ENCODE peak calls at places on chromosomes 5 and 9, in five cellular contexts. R, F, U, T and B are unnamed samples.

GRCh38 chr9:130232899-130233586 is 32.5 kb upstream of the HMCN2 start:
- DNase-seq in F (no peak), T (no peak), R (no peak), U (no peak), B (no peak)

GRCh38 chr9:89467278-89467625 is 30.7 kb downstream of the SEMA4D start:
- DNase-seq in T (no peak), F (no peak), U (no peak), R (no peak), B (no peak)

GRCh38 chr9:110015759-110016158 is 192.2 kb downstream of the C9orf152 start:
- DNase-seq in R (peak; percentile 59), U (no peak), T (peak; percentile 63), F (no peak), B (peak; percentile 15)

GRCh38 chr5:112012112-112012511 is 255.1 kb upstream of the NREP start:
- DNase-seq in R (peak; percentile 55), F (no peak), U (no peak), T (no peak), B (peak; percentile 78)

GRCh38 chr5:94241288-94241651 is 377.1 kb downstream of the KIAA0825 start:
- DNase-seq in F (no peak), T (peak; percentile 24), U (no peak), R (peak; percentile 5), B (peak; percentile 50)

GRCh38 chr9:97504381-97505216 is 3.1 kb downstream of the TMOD1 start:
- DNase-seq in F (no peak), T (no peak), U (no peak), R (no peak), B (no peak)

GRCh38 chr9:125638646-125639045 is 68.4 kb downstream of the MAPKAP1 start:
- DNase-seq in T (no peak), F (no peak), U (no peak), R (no peak), B (no peak)

GRCh38 chr9:129406278-129407225 is 214.3 kb downstream of the C9orf50 start:
- DNase-seq in U (peak; percentile 91), F (peak; percentile 78), T (no peak), R (no peak), B (no peak)

GRCh38 chr5:122141751-122142150 is 12.4 kb downstream of the ZNF474 start:
- DNase-seq in F (no peak), R (no peak), T (no peak), U (no peak), B (no peak)

GRCh38 chr5:170252710-170253350 is 20.0 kb downstream of the C5orf58 start:
- DNase-seq in R (no peak), U (no peak), F (no peak), T (peak; percentile 40), B (peak; percentile 58)

GRCh38 chr5:174482549-174482948 is 241.8 kb upstream of the MSX2 start:
- DNase-seq in U (no peak), R (no peak), T (no peak), F (no peak), B (no peak)

GRCh38 chr5:96483878-96484277 is 50.8 kb upstream of the PCSK1 start:
- DNase-seq in T (no peak), F (no peak), U (no peak), R (peak; percentile 67), B (peak; percentile 24)

GRCh38 chr5:137310051-137310730 is 188.9 kb downstream of the SPOCK1 start:
- DNase-seq in F (no peak), U (no peak), T (peak; percentile 86), R (peak; percentile 91), B (peak; percentile 96)

GRCh38 chr5:178150977-178151734 is 2.5 kb downstream of the NHP2 start:
- DNase-seq in F (peak; percentile 21), U (no peak), T (no peak), R (no peak), B (peak; percentile 16)

GRCh38 chr9:126326228-126327015 is at the start of gene MVB12B:
- DNase-seq in F (peak; percentile 46), U (peak; percentile 73), R (peak; percentile 40), T (peak; percentile 6), B (peak; percentile 77)

GRCh38 chr5:53019320-53019719 is 30.2 kb downstream of the ITGA2 start:
- DNase-seq in F (no peak), R (peak; percentile 75), U (no peak), T (peak; percentile 86), B (peak; percentile 66)

GRCh38 chr9:94799578-94800264 is 73.2 kb downstream of the AOPEP start:
- DNase-seq in T (no peak), U (no peak), R (peak; percentile 79), F (no peak), B (peak; percentile 75)

GRCh38 chr5:138032028-138032571 is 779 bp downstream of the FAM13B start:
- DNase-seq in F (peak; percentile 73), T (peak; percentile 45), R (peak; percentile 58), U (no peak), B (peak; percentile 65)

GRCh38 chr5:131496400-131496713 is 138.7 kb downstream of the RAPGEF6 start:
- DNase-seq in U (no peak), T (no peak), R (no peak), F (no peak), B (no peak)

GRCh38 chr9:25861416-25861815 is 183.2 kb upstream of the TUSC1 start:
- DNase-seq in R (peak; percentile 0), F (no peak), T (no peak), U (no peak), B (peak; percentile 87)

GRCh38 chr5:146365618-146366017 is 27.0 kb downstream of the POU4F3 start:
- DNase-seq in R (no peak), T (no peak), F (no peak), U (no peak), B (no peak)

GRCh38 chr5:90696148-90696547 is 137.6 kb downstream of the ADGRV1 start:
- DNase-seq in U (no peak), T (no peak), F (no peak), R (no peak), B (no peak)

GRCh38 chr9:37968228-37968672 is 64.3 kb upstream of the SLC25A51 start:
- DNase-seq in R (peak; percentile 61), T (peak; percentile 68), F (no peak), U (peak; percentile 47), B (peak; percentile 61)

GRCh38 chr5:138543730-138544104 is 681 bp upstream of the ETF1 start:
- DNase-seq in U (no peak), F (no peak), R (no peak), T (no peak), B (peak; percentile 88)

GRCh38 chr5:59793000-59793399 is 100.5 kb downstream of the PDE4D start:
- DNase-seq in U (no peak), R (peak; percentile 94), F (no peak), T (peak; percentile 87), B (peak; percentile 84)

GRCh38 chr5:161412792-161413191 is 133.7 kb downstream of the GABRB2 start:
- DNase-seq in R (no peak), U (no peak), T (no peak), F (no peak), B (no peak)

DNA sequence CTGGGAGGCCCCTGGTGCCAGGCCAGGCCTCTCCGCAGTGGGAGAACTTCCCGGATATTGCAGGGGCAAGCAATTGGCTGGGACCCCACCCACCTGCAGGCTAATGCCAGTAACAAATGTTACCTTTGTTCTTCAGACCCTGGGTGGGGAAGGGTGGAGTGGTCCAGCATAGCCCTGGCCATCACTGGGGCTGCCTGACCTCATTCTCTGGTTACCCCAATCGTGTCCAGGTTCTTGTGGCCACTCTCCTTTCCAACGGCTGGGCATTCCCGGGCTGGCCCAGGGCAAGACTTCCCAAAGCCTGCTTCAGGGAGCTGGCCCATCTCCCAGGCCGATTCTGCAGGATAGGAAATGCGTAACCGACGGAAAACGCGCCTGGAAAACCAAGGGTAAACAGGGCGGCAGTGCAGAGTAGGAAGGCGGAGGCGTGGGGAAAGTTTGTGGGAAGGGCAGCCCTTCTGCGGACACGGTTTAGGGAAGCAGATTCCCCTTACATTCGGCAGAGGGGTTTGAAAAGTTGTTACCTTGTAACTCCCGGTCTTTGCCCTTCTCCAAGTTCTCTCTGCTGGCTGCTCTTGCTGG is 3.6 kb downstream of the NRARP start:
- DNase-seq in T (no peak), R (peak; percentile 61), U (peak; percentile 79), F (no peak), B (no peak)
- H3K4me3 ChIP-seq in T (no peak overlapping the region), R (no peak overlapping the region), U (peak overlapping the region; percentile 4), F (peak overlapping the region; percentile 0), B (no peak overlapping the region)

DNA sequence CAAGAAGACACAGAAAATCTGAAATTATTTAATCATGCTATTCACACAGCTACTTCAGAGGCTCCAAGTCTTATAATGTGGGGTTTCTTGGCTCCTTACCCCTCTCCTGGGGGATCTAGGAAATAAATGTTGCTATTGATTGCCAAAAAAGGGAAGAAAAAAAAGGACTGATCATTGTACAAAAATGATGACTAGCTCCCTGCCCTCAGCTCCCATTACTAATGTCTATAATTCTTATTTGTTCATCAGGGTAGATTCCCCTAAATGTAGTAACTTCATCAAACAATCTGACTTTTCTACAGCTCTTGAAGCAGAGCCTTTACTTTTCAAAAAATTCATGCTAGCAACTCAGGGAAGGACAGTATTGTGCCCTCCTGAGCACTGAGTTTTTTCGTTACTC is 3.3 kb upstream of the SMC5 start:
- DNase-seq in T (no peak), F (no peak), R (no peak), U (no peak), B (peak; percentile 40)
- H3K4me3 ChIP-seq in T (peak overlapping the region; percentile 51), F (peak overlapping the region; percentile 2), R (no peak overlapping the region), U (no peak overlapping the region), B (peak overlapping the region; percentile 57)

DNA sequence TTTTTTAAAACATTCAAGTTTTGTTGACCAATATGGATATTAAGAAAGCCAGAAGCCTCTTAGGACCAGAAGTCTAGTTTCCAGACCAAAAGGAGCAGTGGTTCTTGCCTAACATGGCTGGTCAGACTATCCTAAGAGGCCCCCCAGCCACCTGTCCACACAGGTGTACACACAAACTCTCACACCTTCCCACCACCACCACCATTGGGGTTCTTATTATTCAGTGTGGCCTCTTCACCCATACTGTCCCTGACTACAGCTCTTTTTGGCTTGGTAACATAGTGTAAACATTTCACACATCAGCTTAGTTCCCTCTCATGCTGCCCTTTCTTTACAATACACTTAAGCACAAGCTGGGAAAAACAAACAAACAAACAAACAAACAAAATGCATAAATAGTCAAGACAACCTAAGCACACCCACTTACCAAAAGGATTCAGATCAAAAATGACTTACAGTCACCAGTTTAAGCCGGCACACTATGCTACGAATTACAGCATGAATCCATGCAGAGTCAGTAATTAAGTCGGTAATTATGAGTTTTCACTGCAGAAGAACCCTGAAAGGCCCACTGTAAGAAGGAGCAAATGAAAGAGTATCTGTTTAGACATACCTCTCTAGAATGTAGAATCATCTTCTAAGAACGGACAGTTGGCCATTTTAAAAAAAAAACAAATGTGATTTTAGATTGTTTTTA is 9.5 kb downstream of the LHFPL2 start:
- DNase-seq in F (no peak), U (no peak), T (no peak), R (no peak), B (no peak)
- H3K4me3 ChIP-seq in F (no peak overlapping the region), U (no peak overlapping the region), T (no peak overlapping the region), R (peak overlapping the region; percentile 14), B (peak overlapping the region; percentile 8)

DNA sequence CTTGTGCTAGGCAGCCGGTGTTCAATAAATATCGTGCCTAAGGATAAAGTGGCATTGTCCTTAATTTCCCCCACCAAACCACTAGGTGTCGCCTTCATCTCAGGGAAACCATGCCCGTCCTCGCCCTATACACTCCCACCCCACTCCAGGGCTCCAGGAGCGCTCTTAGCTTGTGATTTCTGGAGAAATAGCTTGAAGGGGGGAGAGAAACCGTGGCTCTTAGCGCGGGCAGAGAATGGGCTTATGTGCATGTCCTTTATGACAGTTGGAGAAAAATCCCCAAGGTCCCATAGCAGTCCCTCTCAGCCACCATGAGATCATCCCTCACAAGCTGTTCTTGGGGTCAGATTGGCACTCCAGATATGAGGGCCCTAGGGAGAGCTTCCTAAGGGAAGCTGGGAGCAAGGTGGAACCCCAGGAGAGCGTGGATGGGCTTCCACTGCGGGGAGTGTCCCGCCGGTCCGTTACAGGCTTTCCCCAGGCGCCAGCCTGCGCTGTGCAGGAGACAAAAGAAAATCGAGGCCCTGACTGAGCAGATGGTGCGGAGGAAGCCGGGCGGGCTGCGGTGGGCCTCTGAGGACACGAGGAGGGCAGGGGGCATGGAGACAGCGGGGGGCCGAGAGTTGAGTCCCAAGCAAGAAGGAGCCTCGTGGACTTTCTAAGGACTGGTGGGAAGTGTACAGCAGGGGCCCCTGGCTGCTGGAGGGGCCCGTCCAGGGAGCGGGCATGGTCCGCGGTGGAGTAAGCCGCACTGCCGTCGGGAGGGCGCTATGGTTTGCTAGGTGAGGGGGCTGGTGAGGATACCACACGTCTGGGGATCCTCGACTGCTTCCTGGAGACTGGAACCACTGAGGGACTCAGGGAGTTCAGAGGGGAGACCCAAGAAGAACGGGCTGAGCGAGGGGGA is 753 bp upstream of the NPR2 start:
- DNase-seq in T (peak; percentile 78), U (peak; percentile 47), F (peak; percentile 73), R (peak; percentile 94), B (peak; percentile 94)
- H3K4me3 ChIP-seq in T (peak overlapping the region; percentile 30), U (no peak overlapping the region), F (peak overlapping the region; percentile 38), R (peak overlapping the region; percentile 20), B (peak overlapping the region; percentile 62)